ENCODE peak calls at places on chromosomes 1 and 21, in ten cellular contexts. U, B, L, E, Y, A, D, J, F and Q are unnamed samples.

GRCh38 chr1:43666608-43667007 is 16.7 kb downstream of the KDM4A start:
- DNase-seq in U (no peak), B (no peak), L (no peak), E (no peak), Y (no peak), A (no peak), D (no peak), J (no peak), F (no peak), Q (no peak)

GRCh38 chr1:30043256-30043655 is 680.1 kb downstream of the MATN1 start:
- DNase-seq in U (no peak), B (no peak), L (peak; percentile 42), E (no peak), Y (no peak), A (no peak), D (no peak), J (no peak), F (no peak), Q (no peak)

GRCh38 chr21:41366522-41367151 is 4.8 kb downstream of the MX2 start:
- DNase-seq in U (peak; percentile 65), B (peak; percentile 13), L (peak; percentile 77), E (no peak), Y (peak; percentile 94), A (peak; percentile 70), D (peak; percentile 80), J (no peak), F (no peak), Q (no peak)

GRCh38 chr1:153577624-153578051 is 12.0 kb upstream of the S100A2 start:
- DNase-seq in U (no peak), B (no peak), L (no peak), E (peak; percentile 39), Y (no peak), A (no peak), D (no peak), J (no peak), F (no peak), Q (no peak)

GRCh38 chr1:2982615-2983318 is 38.5 kb upstream of the ACTRT2 start:
- DNase-seq in U (no peak), B (no peak), L (peak; percentile 53), E (peak; percentile 18), Y (no peak), A (no peak), D (no peak), J (no peak), F (no peak), Q (no peak)

GRCh38 chr1:173255214-173255813 is 48.2 kb upstream of the TNFSF4 start:
- DNase-seq in U (peak; percentile 41), B (no peak), L (no peak), E (no peak), Y (peak; percentile 69), A (no peak), D (peak; percentile 39), J (peak; percentile 29), F (no peak), Q (no peak)

GRCh38 chr21:42556476-42556875 is 42.8 kb downstream of the SLC37A1 start:
- DNase-seq in U (no peak), B (no peak), L (peak; percentile 15), E (no peak), Y (no peak), A (no peak), D (no peak), J (no peak), F (no peak), Q (no peak)

GRCh38 chr1:84724128-84724860 is 34.0 kb upstream of the SSX2IP start:
- DNase-seq in U (peak; percentile 6), B (peak; percentile 35), L (no peak), E (no peak), Y (no peak), A (no peak), D (no peak), J (peak; percentile 64), F (peak; percentile 8), Q (peak; percentile 39)

GRCh38 chr1:172005856-172006255 is 164.6 kb downstream of the DNM3 start:
- DNase-seq in U (no peak), B (no peak), L (no peak), E (no peak), Y (peak; percentile 6), A (no peak), D (peak; percentile 91), J (no peak), F (no peak), Q (no peak)

GRCh38 chr1:147163019-147163418 is 9.3 kb downstream of the PRKAB2 start:
- DNase-seq in U (no peak), B (no peak), L (no peak), E (no peak), Y (no peak), A (no peak), D (no peak), J (no peak), F (no peak), Q (no peak)

GRCh38 chr21:36696390-36696639 is 2.6 kb upstream of the SIM2 start:
- DNase-seq in U (no peak), B (no peak), L (no peak), E (no peak), Y (no peak), A (no peak), D (no peak), J (no peak), F (no peak), Q (no peak)
- H3K9me3 ChIP-seq in U (no peaks in the 10 kb centered on the region), B (no peaks in the 10 kb centered on the region), L (no peaks in the 10 kb centered on the region), E (no peaks in the 10 kb centered on the region), Y (no peaks in the 10 kb centered on the region), A (no peaks in the 10 kb centered on the region), D (no peaks in the 10 kb centered on the region), J (no peaks in the 10 kb centered on the region), F (no peaks in the 10 kb centered on the region), Q (no peaks in the 10 kb centered on the region)

GRCh38 chr1:227666286-227666685 is 68.8 kb downstream of the JMJD4 start:
- DNase-seq in U (no peak), B (no peak), L (no peak), E (no peak), Y (no peak), A (no peak), D (no peak), J (no peak), F (no peak), Q (no peak)

GRCh38 chr1:227661495-227661894 is 73.6 kb downstream of the JMJD4 start:
- DNase-seq in U (no peak), B (no peak), L (no peak), E (no peak), Y (no peak), A (no peak), D (no peak), J (no peak), F (no peak), Q (no peak)

DNA sequence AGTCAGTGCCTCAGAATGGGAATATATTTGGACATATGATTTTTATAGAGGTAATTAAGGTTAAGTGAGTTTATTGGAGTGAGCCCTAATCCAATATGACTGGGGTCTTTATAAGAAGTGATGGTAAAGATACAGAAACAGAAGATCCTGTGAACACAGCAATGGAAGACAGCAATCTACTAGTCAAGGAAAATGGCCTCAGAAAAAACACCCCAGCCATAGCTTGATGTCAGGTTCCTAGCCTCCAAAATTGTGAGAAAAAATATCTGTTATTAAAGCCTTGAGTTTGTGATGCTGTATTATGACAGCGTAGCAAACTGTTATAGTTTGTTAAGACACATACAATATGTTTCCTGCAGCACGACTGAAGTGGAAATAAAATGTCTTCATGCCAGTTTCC is 72.2 kb downstream of the JMJD4 start:
- DNase-seq in U (no peak), B (no peak), L (no peak), E (no peak), Y (no peak), A (no peak), D (no peak), J (no peak), F (no peak), Q (no peak)
- H3K9me3 ChIP-seq in U (peaks cover 93% of the 10 kb centered on the region), B (peaks cover 94% of the 10 kb centered on the region), L (peaks cover 98% of the 10 kb centered on the region), E (peaks cover 27% of the 10 kb centered on the region), Y (no peaks in the 10 kb centered on the region), A (peaks cover 15% of the 10 kb centered on the region), D (no peaks in the 10 kb centered on the region), J (peaks cover 10% of the 10 kb centered on the region), F (peaks cover 96% of the 10 kb centered on the region), Q (peaks cover 34% of the 10 kb centered on the region)

GRCh38 chr1:248775496-248775895 is 19.9 kb upstream of the LYPD8 start:
- DNase-seq in U (no peak), B (no peak), L (no peak), E (no peak), Y (no peak), A (no peak), D (no peak), J (no peak), F (no peak), Q (no peak)
- H3K9me3 ChIP-seq in U (no peaks in the 10 kb centered on the region), B (no peaks in the 10 kb centered on the region), L (no peaks in the 10 kb centered on the region), E (no peaks in the 10 kb centered on the region), Y (no peaks in the 10 kb centered on the region), A (no peaks in the 10 kb centered on the region), D (no peaks in the 10 kb centered on the region), J (peaks cover 11% of the 10 kb centered on the region), F (no peaks in the 10 kb centered on the region), Q (peaks cover 2% of the 10 kb centered on the region)

GRCh38 chr21:44576025-44576420 is 2.5 kb downstream of the KRTAP10-4 start:
- DNase-seq in U (no peak), B (no peak), L (no peak), E (no peak), Y (no peak), A (no peak), D (no peak), J (no peak), F (no peak), Q (no peak)
- H3K9me3 ChIP-seq in U (peaks cover 18% of the 10 kb centered on the region), B (peaks cover 8% of the 10 kb centered on the region), L (no peaks in the 10 kb centered on the region), E (no peaks in the 10 kb centered on the region), Y (no peaks in the 10 kb centered on the region), A (no peaks in the 10 kb centered on the region), D (no peaks in the 10 kb centered on the region), J (no peaks in the 10 kb centered on the region), F (peaks cover 13% of the 10 kb centered on the region), Q (no peaks in the 10 kb centered on the region)

DNA sequence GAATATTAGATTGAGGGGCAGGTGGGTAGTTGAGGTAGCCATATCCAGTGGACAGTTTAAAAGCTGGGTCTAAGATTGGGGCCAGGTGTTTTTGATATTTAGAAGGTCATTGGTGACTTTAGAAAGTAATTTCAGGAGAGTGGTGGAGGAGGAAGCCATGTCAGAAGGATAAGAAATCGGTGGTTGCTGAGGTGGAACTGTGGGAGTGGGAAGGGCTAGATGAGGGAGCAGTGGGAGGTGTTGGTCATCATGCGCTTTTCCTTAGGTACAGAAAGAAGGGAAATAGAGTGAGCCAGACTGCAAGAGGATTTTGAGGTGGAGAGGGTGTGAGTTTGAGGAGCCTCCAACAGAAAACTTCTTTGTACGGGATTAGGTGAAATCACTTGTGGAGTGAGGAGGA is 7.2 kb downstream of the MTR start:
- DNase-seq in U (no peak), B (no peak), L (no peak), E (no peak), Y (no peak), A (no peak), D (no peak), J (no peak), F (no peak), Q (no peak)
- H3K9me3 ChIP-seq in U (no peaks in the 10 kb centered on the region), B (no peaks in the 10 kb centered on the region), L (no peaks in the 10 kb centered on the region), E (no peaks in the 10 kb centered on the region), Y (no peaks in the 10 kb centered on the region), A (no peaks in the 10 kb centered on the region), D (no peaks in the 10 kb centered on the region), J (no peaks in the 10 kb centered on the region), F (no peaks in the 10 kb centered on the region), Q (no peaks in the 10 kb centered on the region)

GRCh38 chr1:4367230-4367629 is 287.2 kb upstream of the AJAP1 start:
- DNase-seq in U (no peak), B (no peak), L (no peak), E (no peak), Y (no peak), A (no peak), D (no peak), J (no peak), F (no peak), Q (no peak)
- H3K9me3 ChIP-seq in U (no peaks in the 10 kb centered on the region), B (no peaks in the 10 kb centered on the region), L (no peaks in the 10 kb centered on the region), E (no peaks in the 10 kb centered on the region), Y (no peaks in the 10 kb centered on the region), A (no peaks in the 10 kb centered on the region), D (no peaks in the 10 kb centered on the region), J (peaks cover 26% of the 10 kb centered on the region), F (peaks cover 4% of the 10 kb centered on the region), Q (no peaks in the 10 kb centered on the region)

GRCh38 chr1:224617410-224618361 is 1.6 kb downstream of the CNIH3 start:
- DNase-seq in U (no peak), B (no peak), L (no peak), E (no peak), Y (no peak), A (no peak), D (peak; percentile 33), J (no peak), F (no peak), Q (no peak)
- H3K9me3 ChIP-seq in U (no peaks in the 10 kb centered on the region), B (no peaks in the 10 kb centered on the region), L (no peaks in the 10 kb centered on the region), E (no peaks in the 10 kb centered on the region), Y (no peaks in the 10 kb centered on the region), A (no peaks in the 10 kb centered on the region), D (no peaks in the 10 kb centered on the region), J (no peaks in the 10 kb centered on the region), F (peaks cover 4% of the 10 kb centered on the region), Q (no peaks in the 10 kb centered on the region)